ENCODE peak calls at places on chromosome 5, in five cellular contexts. F is fibroblast of the aortic adventitia, E is fibroblast of lung, W is tibial artery, R is choroid plexus epithelial cell. P is an unnamed sample.
A peak's percentile ranks its signal among the peaks of the same experiment; 100 is the strongest.

GRCh38 chr5:35345222-35345621 is 114.9 kb upstream of the PRLR start:
- DNase-seq in R (peak; percentile 12), F (no peak), E (peak; percentile 4), W (no peak), P (no peak)

GRCh38 chr5:135810188-135810943 is 24.1 kb upstream of the SLC25A48 start:
- DNase-seq in E (no peak), F (no peak), R (no peak), W (no peak), P (no peak)

GRCh38 chr5:142512041-142512679 is 173.7 kb downstream of the FGF1 start:
- DNase-seq in W (peak; percentile 70), R (peak; percentile 87), E (peak; percentile 69), F (no peak), P (no peak)

GRCh38 chr5:168591302-168592013 is 12.3 kb upstream of the PANK3 start:
- DNase-seq in R (no peak), W (no peak), F (no peak), E (no peak), P (no peak)

GRCh38 chr5:158162026-158162425 is 303.1 kb upstream of the CLINT1 start:
- DNase-seq in E (no peak), F (no peak), W (no peak), R (no peak), P (no peak)

GRCh38 chr5:5939724-5940370 is 438.5 kb downstream of the MED10 start:
- DNase-seq in W (no peak), F (no peak), E (no peak), R (no peak), P (no peak)

GRCh38 chr5:173750538-173751265 is 134.3 kb upstream of the BOD1 start:
- DNase-seq in R (no peak), E (no peak), F (no peak), W (no peak), P (no peak)

GRCh38 chr5:132826424-132827082 is 3.9 kb downstream of the SHROOM1 start:
- DNase-seq in W (no peak), E (no peak), F (no peak), R (no peak), P (no peak)

GRCh38 chr5:74530316-74530917 is 110.1 kb downstream of the ENC1 start:
- DNase-seq in E (peak; percentile 62), F (peak; percentile 83), W (no peak), R (no peak), P (no peak)

GRCh38 chr5:157072508-157072907 is 13.6 kb upstream of the HAVCR1 start:
- DNase-seq in E (no peak), W (no peak), F (no peak), R (no peak), P (no peak)

GRCh38 chr5:138901716-138902115 is 26.6 kb upstream of the LRRTM2 start:
- DNase-seq in R (no peak), F (no peak), E (no peak), W (no peak), P (no peak)

GRCh38 chr5:1017691-1018455 is 9.3 kb downstream of the NKD2 start:
- DNase-seq in E (no peak), F (no peak), W (no peak), R (no peak), P (no peak)

GRCh38 chr5:143851383-143851782 is 39.4 kb downstream of the HMHB1 start:
- DNase-seq in F (no peak), R (no peak), E (no peak), W (no peak), P (no peak)

GRCh38 chr5:125140220-125140619 is 393.8 kb upstream of the ZNF608 start:
- DNase-seq in R (peak; percentile 14), W (no peak), F (no peak), E (peak; percentile 32), P (no peak)

GRCh38 chr5:45281081-45281480 is 415.1 kb downstream of the HCN1 start:
- DNase-seq in R (no peak), F (no peak), E (no peak), W (no peak), P (no peak)

DNA sequence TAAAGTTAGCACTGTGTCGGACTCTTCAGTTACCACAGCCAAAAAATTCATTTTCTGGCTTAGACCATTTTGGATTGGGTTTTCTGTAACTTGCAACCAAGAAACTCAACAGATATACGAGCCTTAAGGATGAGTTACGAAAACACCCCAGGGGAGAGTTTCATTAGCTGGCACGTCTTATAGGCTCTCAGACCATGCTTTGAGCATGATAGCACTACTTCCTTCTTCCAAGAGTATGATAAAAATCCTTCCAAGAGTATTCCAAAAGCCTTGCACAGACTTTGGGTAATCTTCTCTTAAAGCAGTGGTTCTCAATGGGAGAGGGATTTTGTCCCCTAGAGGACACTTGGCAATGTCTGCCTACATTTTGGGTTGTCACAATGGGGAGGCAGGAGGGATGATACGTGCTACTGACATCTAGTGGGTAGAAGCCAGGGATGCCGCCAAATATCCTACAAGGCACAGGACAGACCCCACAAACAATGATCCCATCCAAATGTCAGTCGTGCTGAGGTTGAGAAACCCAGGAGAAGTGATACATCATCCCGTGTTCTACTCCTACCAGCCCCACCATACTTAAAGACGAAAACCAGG is 64.8 kb downstream of the SMIM23 start:
- DNase-seq in W (peak; percentile 50), E (no peak), F (peak; percentile 38), R (no peak), P (no peak)
- TF ChIP-seq CTCF in W (no peak), E (no peak), F (peak; percentile 6), R (peak; percentile 64), P (peak; percentile 41)

GRCh38 chr5:134784241-134784920 is 25.8 kb downstream of the DDX46 start:
- DNase-seq in W (no peak), R (peak; percentile 39), E (peak; percentile 9), F (no peak), P (no peak)

GRCh38 chr5:134787692-134788091 is 29.1 kb downstream of the DDX46 start:
- DNase-seq in F (no peak), E (no peak), R (no peak), W (no peak), P (no peak)

DNA sequence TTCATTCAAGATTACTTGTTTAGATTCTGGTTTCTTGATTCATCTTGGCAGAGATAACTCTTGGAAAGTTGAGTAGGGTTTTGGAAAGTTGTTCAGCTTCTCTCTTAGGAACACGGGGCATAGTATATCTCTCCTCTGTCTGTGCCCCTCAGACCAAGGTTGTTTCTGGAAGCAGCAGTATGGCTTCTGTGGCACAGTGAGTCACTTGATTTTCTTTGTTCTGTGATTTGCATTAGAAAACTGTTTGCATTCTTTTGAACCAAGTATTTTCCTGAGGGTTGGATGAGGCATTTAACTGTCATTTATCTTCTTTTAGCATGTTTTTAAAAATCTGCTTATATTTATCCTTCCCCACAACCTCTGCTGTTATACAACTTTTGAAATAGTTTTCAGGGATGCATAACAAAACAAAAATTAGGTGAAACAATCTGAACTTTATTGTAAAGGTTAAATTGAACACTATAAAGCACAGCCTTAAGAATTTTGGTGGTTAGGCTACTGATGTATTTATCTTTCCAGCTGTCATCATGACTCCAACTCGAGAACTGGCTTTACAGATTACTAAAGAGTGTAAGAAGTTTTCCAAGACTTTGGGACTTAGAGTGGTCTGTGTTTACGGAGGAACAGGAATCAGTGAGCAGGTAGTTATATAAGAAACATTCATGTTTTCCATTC is 26.5 kb downstream of the DDX46 start:
- DNase-seq in W (no peak), E (no peak), F (peak; percentile 52), R (peak; percentile 30), P (no peak)
- H3K4me3 ChIP-seq in W (no peak overlapping the region), E (no peak overlapping the region), F (no peak overlapping the region), R (no peak overlapping the region), P (no peak overlapping the region)

GRCh38 chr5:43422143-43422542 is 10.0 kb upstream of the CCL28 start:
- DNase-seq in F (peak; percentile 81), R (peak; percentile 91), W (no peak), E (no peak), P (no peak)
- TF ChIP-seq CTCF in F (no peak), R (no peak), W (no peak), E (no peak), P (no peak)

GRCh38 chr5:154402611-154403010 is 43.2 kb upstream of the SAP30L start:
- DNase-seq in F (no peak), R (no peak), E (no peak), W (no peak), P (no peak)

GRCh38 chr5:154401931-154402330 is 43.9 kb upstream of the SAP30L start:
- DNase-seq in R (no peak), W (no peak), E (no peak), F (no peak), P (no peak)

GRCh38 chr5:154403776-154404387 is 41.9 kb upstream of the SAP30L start:
- DNase-seq in F (no peak), W (no peak), E (no peak), R (peak; percentile 33), P (no peak)

GRCh38 chr5:154401355-154401754 is 44.4 kb upstream of the SAP30L start:
- DNase-seq in F (no peak), W (no peak), R (no peak), E (no peak), P (no peak)

GRCh38 chr5:154403234-154403633 is 42.6 kb upstream of the SAP30L start:
- DNase-seq in W (no peak), F (peak; percentile 7), E (no peak), R (no peak), P (no peak)
- H3K4me3 ChIP-seq in W (no peak overlapping the region), F (no peak overlapping the region), E (no peak overlapping the region), R (no peak overlapping the region), P (no peak overlapping the region)

GRCh38 chr5:130077007-130077406 is 172.7 kb downstream of the CHSY3 start:
- DNase-seq in W (no peak), R (peak; percentile 30), F (no peak), E (no peak), P (no peak)
- TF ChIP-seq CTCF in W (no peak), R (peak; percentile 54), F (no peak), E (no peak), P (no peak)

GRCh38 chr5:115379622-115380344 is 83.3 kb upstream of the CCDC112 start:
- DNase-seq in R (peak; percentile 26), F (no peak), W (no peak), E (no peak), P (no peak)
- H3K4me3 ChIP-seq in R (no peak overlapping the region), F (no peak overlapping the region), W (no peak overlapping the region), E (no peak overlapping the region), P (no peak overlapping the region)

GRCh38 chr5:63959177-63959982 is 2.9 kb downstream of the HTR1A start:
- DNase-seq in W (no peak), F (no peak), E (no peak), R (no peak), P (no peak)
- TF ChIP-seq CTCF in W (no peak), F (no peak), E (no peak), R (no peak), P (no peak)